ENCODE peak calls at places on chromosomes 2 and 18, in seven cellular contexts. N is coronary artery, T is astrocyte of the spinal cord, V is transverse colon, W is mammary epithelial cell, R is PC-9, E is GM23338. F is an unnamed sample.

GRCh38 chr2:85717308-85718005 is 23.3 kb downstream of the GNLY start:
- DNase-seq in N (peak; percentile 54), T (no peak), V (no peak), W (no peak), R (no peak), E (no peak), F (peak; percentile 69)

GRCh38 chr18:59267511-59268126 is 5.6 kb downstream of the RAX start:
- DNase-seq in N (no peak), T (no peak), V (no peak), W (peak; percentile 26), R (no peak), E (peak; percentile 75), F (no peak)

GRCh38 chr2:186183406-186183805 is 302.7 kb upstream of the ZC3H15 start:
- DNase-seq in N (no peak), T (no peak), V (no peak), W (no peak), R (no peak), E (no peak), F (no peak)

GRCh38 chr2:182240862-182241371 is 185.9 kb downstream of the PDE1A start:
- DNase-seq in N (no peak), T (peak; percentile 48), V (peak; percentile 60), W (peak; percentile 31), R (peak; percentile 7), E (peak; percentile 54), F (peak; percentile 31)

GRCh38 chr2:138201326-138201725 is 237.1 kb downstream of the HNMT start:
- DNase-seq in N (no peak), T (no peak), V (no peak), W (peak; percentile 17), R (no peak), E (no peak), F (peak; percentile 37)

GRCh38 chr18:1475867-1476266 is 571.2 kb downstream of the ADCYAP1 start:
- DNase-seq in N (no peak), T (no peak), V (no peak), W (no peak), R (no peak), E (no peak), F (no peak)

GRCh38 chr2:199136681-199137080 is 321.1 kb downstream of the SATB2 start:
- DNase-seq in N (no peak), T (peak; percentile 65), V (peak; percentile 15), W (peak; percentile 55), R (peak; percentile 5), E (no peak), F (peak; percentile 61)

GRCh38 chr2:17620841-17621240 is 80.3 kb downstream of the VSNL1 start:
- DNase-seq in N (no peak), T (peak; percentile 57), V (no peak), W (peak; percentile 83), R (no peak), E (no peak), F (peak; percentile 44)

GRCh38 chr18:78303519-78303918 is 676.1 kb upstream of the SALL3 start:
- DNase-seq in N (no peak), T (no peak), V (no peak), W (no peak), R (no peak), E (no peak), F (no peak)

GRCh38 chr2:238716171-238716570 is 131.7 kb upstream of the TWIST2 start:
- DNase-seq in N (no peak), T (no peak), V (no peak), W (no peak), R (no peak), E (no peak), F (no peak)

GRCh38 chr2:44351676-44352075 is 9.6 kb downstream of the PREPL start:
- DNase-seq in N (no peak), T (no peak), V (no peak), W (no peak), R (no peak), E (no peak), F (peak; percentile 55)

GRCh38 chr2:54575379-54575888 is 119.3 kb downstream of the SPTBN1 start:
- DNase-seq in N (no peak), T (peak; percentile 60), V (no peak), W (peak; percentile 99), R (no peak), E (no peak), F (peak; percentile 87)

GRCh38 chr18:64234336-64234735 is 85.4 kb upstream of the LINC00305 start:
- DNase-seq in N (no peak), T (no peak), V (no peak), W (no peak), R (no peak), E (no peak), F (no peak)

GRCh38 chr2:238427435-238428162 is 872 bp downstream of the ASB1 start:
- DNase-seq in N (no peak), T (peak; percentile 41), V (no peak), W (peak; percentile 11), R (no peak), E (no peak), F (peak; percentile 42)

GRCh38 chr18:58937204-58937603 is 72.5 kb downstream of the ZNF532 start:
- DNase-seq in N (no peak), T (peak; percentile 69), V (no peak), W (peak; percentile 30), R (no peak), E (no peak), F (peak; percentile 79)

DNA sequence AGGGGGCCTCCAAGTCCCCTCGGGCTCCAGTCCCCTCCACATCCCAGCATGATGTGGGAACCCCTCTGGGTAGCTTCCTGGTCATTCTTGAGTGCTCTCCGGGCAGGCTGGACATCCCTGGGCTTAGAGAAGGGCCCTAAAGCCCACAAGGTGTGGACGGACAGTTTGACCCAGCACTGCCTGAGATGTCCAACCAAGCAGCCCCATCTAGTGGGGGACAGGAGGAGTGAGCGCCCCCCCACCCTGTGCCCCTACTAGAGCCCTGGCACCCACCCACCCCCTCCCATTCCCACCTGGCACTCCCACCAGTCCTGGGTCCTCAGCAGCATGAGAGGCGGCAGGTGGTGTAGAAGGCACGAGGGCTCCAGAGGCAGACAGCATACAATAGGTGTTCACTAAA is 45.9 kb downstream of the CYP27C1 start:
- DNase-seq in N (peak; percentile 57), T (peak; percentile 46), V (peak; percentile 24), W (no peak), R (peak; percentile 48), E (peak; percentile 41), F (peak; percentile 58)
- TF ChIP-seq CTCF in N (no peak), T (peak; percentile 52), V (no peak), W (no peak), R (peak; percentile 70), E (peak; percentile 72), F (peak; percentile 52)

DNA sequence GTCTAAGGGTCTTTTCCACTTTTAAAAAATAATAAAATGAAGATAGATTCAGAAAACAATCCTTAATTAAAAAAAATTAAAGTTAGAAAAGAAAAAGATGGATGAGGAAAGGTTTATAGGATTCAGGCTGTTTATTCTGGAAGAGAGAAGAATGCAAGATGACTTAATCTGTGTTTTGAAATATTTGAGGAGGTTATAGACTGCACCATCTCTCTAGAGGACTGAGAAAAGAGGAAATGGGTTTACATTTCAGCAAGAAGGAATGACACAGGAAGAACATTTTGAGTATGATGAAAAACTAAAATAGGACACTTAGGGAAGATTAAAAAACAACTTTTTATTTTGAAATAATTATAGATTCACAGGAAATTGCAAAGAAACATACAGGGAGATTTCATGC is 74.9 kb downstream of the CERS6 start:
- DNase-seq in N (no peak), T (peak; percentile 44), V (no peak), W (no peak), R (no peak), E (no peak), F (peak; percentile 87)
- H3K4me3 ChIP-seq in N (no peak overlapping the region), T (no peak overlapping the region), V (no peak overlapping the region), W (no peak overlapping the region), R (no peak overlapping the region), E (no peak overlapping the region), F (no peak overlapping the region)

GRCh38 chr2:114330594-114330993 is 111.8 kb upstream of the DPP10 start:
- DNase-seq in N (no peak), T (no peak), V (no peak), W (no peak), R (no peak), E (no peak), F (no peak)
- TF ChIP-seq CTCF in N (no peak), T (no peak), V (no peak), W (no peak), R (no peak), E (no peak), F (no peak)

GRCh38 chr18:26059357-26059756 is 31.1 kb downstream of the SS18 start:
- DNase-seq in N (no peak), T (no peak), V (no peak), W (no peak), R (no peak), E (no peak), F (no peak)
- H3K4me3 ChIP-seq in N (no peak overlapping the region), T (no peak overlapping the region), V (no peak overlapping the region), W (no peak overlapping the region), R (no peak overlapping the region), E (no peak overlapping the region), F (no peak overlapping the region)

DNA sequence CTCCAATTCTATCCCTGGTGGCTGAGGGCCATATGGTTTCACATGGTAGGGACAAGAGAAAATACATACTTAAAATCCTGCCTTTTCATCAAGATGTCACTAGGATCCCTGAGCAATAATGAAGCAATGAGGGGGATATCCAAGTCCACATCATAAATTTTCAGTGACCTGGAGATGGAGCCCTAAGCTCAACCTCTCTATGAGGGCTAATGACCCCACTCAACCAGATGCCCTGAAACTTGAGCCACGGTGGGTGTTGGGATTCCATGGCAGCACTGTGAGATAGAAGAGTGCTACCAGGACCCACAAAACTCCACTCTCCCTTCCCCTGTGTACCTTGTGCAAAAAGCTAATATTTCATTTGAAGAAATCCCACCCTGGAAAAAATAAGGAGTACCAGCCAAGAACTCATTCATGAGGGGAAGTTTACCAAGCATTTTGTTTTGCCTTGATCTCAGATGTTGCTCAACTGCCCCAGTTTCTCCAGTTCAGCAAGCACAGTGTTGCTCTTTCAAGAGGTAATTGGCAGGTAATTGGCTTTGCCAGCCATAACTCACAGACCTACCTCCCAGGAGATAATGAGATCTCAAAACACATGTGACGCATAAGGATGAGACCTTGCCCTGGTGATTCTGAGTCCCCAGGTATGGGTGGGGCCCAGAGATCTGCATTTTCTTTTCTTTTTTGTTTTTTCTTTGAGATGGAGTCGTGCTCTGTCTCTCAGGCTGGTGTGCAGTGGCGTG is 50.9 kb upstream of the TTC39C start:
- DNase-seq in N (no peak), T (no peak), V (no peak), W (no peak), R (no peak), E (no peak), F (no peak)
- TF ChIP-seq CTCF in N (no peak), T (no peak), V (no peak), W (peak; percentile 27), R (no peak), E (peak; percentile 25), F (no peak)

GRCh38 chr2:196259507-196260481 is 88.4 kb upstream of the STK17B start:
- DNase-seq in N (no peak), T (peak; percentile 87), V (no peak), W (peak; percentile 56), R (no peak), E (no peak), F (peak; percentile 87)
- H3K4me3 ChIP-seq in N (no peak overlapping the region), T (no peak overlapping the region), V (no peak overlapping the region), W (no peak overlapping the region), R (no peak overlapping the region), E (no peak overlapping the region), F (no peak overlapping the region)

F was measured in cardiac fibroblast.